ENCODE peak calls at places on chromosomes 12 and 14, in five cellular contexts. H, P, S, G and U are unnamed samples.

GRCh38 chr12:71439613-71440392 is at the start of gene LGR5:
- DNase-seq in H (peak), P (peak), S (no peak), G (peak), U (peak)

GRCh38 chr12:110107369-110108281 is 16.5 kb upstream of the IFT81 start:
- DNase-seq in H (no peak), P (no peak), S (no peak), G (peak), U (peak)

GRCh38 chr12:89326260-89327040 is 25.9 kb downstream of the DUSP6 start:
- DNase-seq in H (no peak), P (peak), S (no peak), G (no peak), U (peak)

GRCh38 chr12:97512696-97513095 is 50.1 kb downstream of the RMST start:
- DNase-seq in H (no peak), P (no peak), S (no peak), G (no peak), U (no peak)

GRCh38 chr12:124764870-124765570 is 98.6 kb downstream of the SCARB1 start:
- DNase-seq in H (no peak), P (no peak), S (no peak), G (peak), U (peak)

GRCh38 chr12:124510301-124510970 is 57.0 kb downstream of the NCOR2 start:
- DNase-seq in H (peak), P (no peak), S (no peak), G (no peak), U (no peak)

GRCh38 chr12:81502912-81503695 is 256.0 kb downstream of the PPFIA2 start:
- DNase-seq in H (no peak), P (no peak), S (no peak), G (peak), U (peak)

GRCh38 chr12:69052613-69053408 is 119.8 kb upstream of the CPM start:
- DNase-seq in H (peak), P (no peak), S (peak), G (peak), U (peak)

GRCh38 chr12:19095331-19095730 is 34.2 kb upstream of the PLEKHA5 start:
- DNase-seq in H (no peak), P (no peak), S (no peak), G (no peak), U (no peak)

GRCh38 chr12:42587564-42588307 is 1.8 kb downstream of the PRICKLE1 start:
- DNase-seq in H (no peak), P (no peak), S (no peak), G (peak), U (no peak)

GRCh38 chr12:111066744-111067437 is 146.5 kb upstream of the MYL2 start:
- DNase-seq in H (peak), P (no peak), S (no peak), G (no peak), U (no peak)

GRCh38 chr12:53551889-53552291 is 44.6 kb upstream of the NPFF start:
- DNase-seq in H (no peak), P (no peak), S (no peak), G (no peak), U (no peak)

GRCh38 chr14:66281036-66281776 is 205.0 kb upstream of the CCDC196 start:
- DNase-seq in H (no peak), P (no peak), S (no peak), G (no peak), U (no peak)

GRCh38 chr14:31025335-31026075 is at the start of gene AP4S1:
- DNase-seq in H (peak), P (peak), S (no peak), G (no peak), U (peak)

GRCh38 chr12:95173392-95174251 is 43.6 kb downstream of the FGD6 start:
- DNase-seq in H (no peak), P (no peak), S (no peak), G (peak), U (peak)

GRCh38 chr14:68510201-68510600 is 282.7 kb downstream of the ZFP36L1 start:
- DNase-seq in H (no peak), P (no peak), S (no peak), G (peak), U (peak)

GRCh38 chr14:68511727-68512047 is 281.2 kb downstream of the ZFP36L1 start:
- DNase-seq in H (no peak), P (no peak), S (no peak), G (no peak), U (no peak)

GRCh38 chr14:68509188-68509953 is 283.5 kb downstream of the ZFP36L1 start:
- DNase-seq in H (no peak), P (no peak), S (no peak), G (peak), U (peak)

GRCh38 chr14:68512088-68512487 is 280.8 kb downstream of the ZFP36L1 start:
- DNase-seq in H (no peak), P (no peak), S (no peak), G (peak), U (peak)

DNA sequence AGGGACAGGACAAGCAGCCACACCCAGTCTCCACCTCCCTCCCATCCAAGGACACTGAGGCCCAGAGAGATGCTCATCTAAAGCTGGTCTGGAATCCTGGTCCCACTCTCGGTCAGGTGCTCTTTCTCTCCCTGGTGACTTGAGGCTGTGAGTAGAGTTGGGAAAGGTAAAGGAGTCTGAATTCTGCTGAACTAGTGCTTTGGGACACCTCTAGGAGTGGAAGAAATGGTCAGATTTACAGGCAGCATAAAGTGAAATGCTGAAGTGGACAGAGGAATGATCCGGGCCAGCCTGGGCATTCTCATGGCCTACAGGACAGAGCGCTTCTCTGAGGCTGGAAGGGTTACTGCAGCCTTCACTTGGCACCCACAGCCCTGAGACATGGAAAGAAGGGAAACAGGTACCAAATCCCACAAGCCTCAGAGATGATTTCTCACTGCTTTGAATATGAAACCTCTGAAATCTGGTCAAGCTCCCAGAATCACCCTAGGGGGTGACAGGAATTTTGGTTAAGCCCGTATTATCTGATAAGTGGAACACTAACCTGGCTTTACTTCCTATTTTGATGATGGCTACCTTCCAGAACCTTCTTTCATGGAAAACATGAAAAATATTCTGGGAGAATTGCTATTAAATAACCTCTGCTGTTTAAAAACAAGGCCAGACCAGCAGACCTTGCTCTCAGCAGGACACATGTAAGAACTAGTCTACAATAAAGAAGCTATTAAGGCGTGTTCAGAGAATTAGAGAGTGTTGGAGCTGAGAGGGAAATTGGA is 281.7 kb downstream of the ZFP36L1 start:
- DNase-seq in H (no peak), P (no peak), S (no peak), G (no peak), U (no peak)
- H4K91ac ChIP-seq in H (no peak), P (no peak), S (no peak), G (peak), U (peak)

GRCh38 chr12:129903956-129904769 is at the start of gene TMEM132D:
- DNase-seq in H (peak), P (peak), S (no peak), G (no peak), U (no peak)
- H3K23ac ChIP-seq in H (no peak), P (peak), S (no peak), G (no peak), U (no peak)

DNA sequence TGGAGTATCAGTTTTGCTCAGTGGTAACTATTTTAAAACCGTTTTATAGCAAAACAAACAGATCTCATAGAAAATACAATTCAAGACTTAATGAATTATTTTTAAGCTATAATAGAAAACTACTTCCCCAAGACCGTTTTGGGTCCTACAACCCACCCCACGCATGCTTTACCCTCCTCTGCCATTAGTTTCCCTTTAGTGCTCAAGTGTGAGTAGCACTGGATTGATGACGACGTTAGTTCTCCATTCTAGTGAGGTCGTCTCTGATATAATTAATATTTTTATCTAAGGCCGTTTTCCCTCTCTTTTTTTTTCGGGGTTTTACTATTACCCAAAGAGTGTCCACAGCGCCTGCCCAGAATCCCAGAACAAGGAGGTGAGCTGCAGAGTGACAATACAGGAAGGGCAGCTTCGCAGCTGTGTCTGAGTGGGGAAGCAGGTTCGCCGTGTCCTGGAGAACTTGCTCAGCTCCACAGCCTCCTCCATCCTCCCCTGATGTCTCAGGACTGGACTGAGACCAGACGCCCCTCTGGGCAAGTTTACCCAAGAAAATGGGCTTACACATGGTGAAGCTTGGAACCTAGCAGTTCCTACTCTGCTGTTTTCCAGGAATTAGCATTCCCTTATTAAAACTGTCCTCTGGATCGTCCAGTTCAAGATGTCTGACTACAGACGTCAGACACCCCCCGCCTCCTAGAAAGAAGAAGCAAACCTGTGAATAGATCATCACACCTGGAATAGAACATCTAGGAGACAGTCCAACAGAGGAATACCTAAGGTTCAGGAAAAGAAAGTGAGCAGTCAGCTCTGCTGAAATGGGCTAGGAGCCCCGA is 31.9 kb upstream of the MON2 start:
- DNase-seq in H (no peak), P (no peak), S (no peak), G (no peak), U (no peak)
- H2AFZ ChIP-seq in H (no peak), P (peak), S (peak), G (peak), U (no peak)

DNA sequence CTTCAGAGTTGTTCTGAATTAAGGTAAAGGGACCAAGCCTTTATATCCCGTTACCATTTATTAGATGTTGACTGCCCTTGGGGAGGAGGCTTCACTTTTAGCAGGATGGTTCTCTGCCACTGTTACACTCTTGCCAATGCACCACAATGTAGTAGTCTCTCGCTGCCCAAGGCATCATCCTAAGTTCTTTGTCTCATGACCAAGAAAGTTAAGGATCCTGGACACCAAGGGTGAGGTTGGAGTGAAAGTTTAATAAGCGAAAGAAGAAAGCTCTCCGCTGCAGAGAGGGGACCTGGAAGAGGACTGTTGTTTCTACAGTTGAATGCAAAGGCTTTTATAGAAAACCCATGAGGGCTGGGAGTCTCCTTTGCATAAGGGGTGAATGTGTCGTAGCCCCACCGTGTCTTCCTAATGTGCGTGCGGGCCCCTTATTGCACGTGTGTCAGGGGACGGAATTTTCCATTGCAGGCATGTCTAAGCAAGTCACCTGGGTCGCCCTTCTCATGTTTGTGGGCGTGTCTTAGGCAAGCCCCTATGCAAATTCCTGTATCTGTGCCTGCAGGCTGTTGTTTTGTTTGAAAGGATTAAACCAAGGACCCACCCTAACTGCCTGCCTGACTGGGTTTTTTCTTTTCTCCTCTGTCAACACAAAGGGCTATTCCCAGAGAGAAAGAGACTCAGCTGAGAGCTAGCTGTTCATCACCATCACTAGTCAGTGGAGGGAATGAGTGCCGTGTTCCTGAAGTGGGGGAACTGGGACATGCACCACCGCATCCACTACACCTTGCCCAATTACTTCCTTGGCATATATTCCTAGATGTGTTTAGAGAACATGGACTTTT is 17.6 kb upstream of the RNASE1 start:
- DNase-seq in H (peak), P (peak), S (no peak), G (no peak), U (no peak)
- H4K91ac ChIP-seq in H (no peak), P (no peak), S (peak), G (no peak), U (no peak)

GRCh38 chr12:121981456-121981855 is 40.2 kb upstream of the BCL7A start:
- DNase-seq in H (no peak), P (no peak), S (no peak), G (no peak), U (no peak)
- H3K23ac ChIP-seq in H (no peak), P (no peak), S (no peak), G (no peak), U (no peak)

DNA sequence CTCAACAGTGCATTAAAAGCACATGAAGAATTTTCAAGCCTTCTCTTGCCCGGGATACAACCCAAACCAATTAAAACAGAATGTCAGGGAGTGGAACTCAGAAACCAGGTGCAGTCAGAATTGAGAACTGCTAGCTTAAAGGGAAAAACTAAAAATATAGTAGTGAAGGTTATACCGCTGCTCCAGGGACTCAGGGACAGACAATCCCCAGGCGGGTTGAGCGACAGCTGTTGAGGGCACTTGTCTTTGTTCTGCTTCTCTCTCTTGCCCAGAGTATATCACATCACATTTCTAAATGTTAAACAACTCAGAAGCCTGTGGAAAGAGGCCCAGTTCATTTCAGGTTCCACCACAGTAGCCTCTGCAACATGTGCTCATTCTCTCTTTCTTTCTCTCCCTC is 93.1 kb downstream of the SLC5A8 start:
- DNase-seq in H (no peak), P (no peak), S (no peak), G (no peak), U (no peak)
- H2AFZ ChIP-seq in H (no peak), P (no peak), S (no peak), G (no peak), U (no peak)